ENCODE peak calls at places on chromosomes 6 and 20, in five cellular contexts. H is ELR, O is T follicular helper cell, A is dorsolateral prefrontal cortex, T is AG04450. E is an unnamed sample.

GRCh38 chr20:37897008-37897548 is 5.8 kb upstream of the VSTM2L start:
- DNase-seq in H (no peak), O (no peak), A (no peak), T (no peak), E (no peak)

GRCh38 chr20:1225263-1225728 is 548 bp upstream of the RAD21L1 start:
- DNase-seq in H (no peak), O (no peak), A (no peak), T (no peak), E (no peak)

GRCh38 chr6:8180327-8181161 is 78.2 kb upstream of the EEF1E1 start:
- DNase-seq in H (peak; percentile 77), O (no peak), A (no peak), T (peak; percentile 55), E (no peak)

GRCh38 chr6:131995924-131996323 is 44.8 kb upstream of the CCN2 start:
- DNase-seq in H (peak; percentile 96), O (no peak), A (no peak), T (peak; percentile 55), E (no peak)

GRCh38 chr6:13952101-13952500 is 27.3 kb downstream of the RNF182 start:
- DNase-seq in H (no peak), O (no peak), A (no peak), T (no peak), E (no peak)

GRCh38 chr6:63372951-63373533 is 53.3 kb upstream of the LGSN start:
- DNase-seq in H (peak; percentile 3), O (no peak), A (no peak), T (no peak), E (no peak)

GRCh38 chr20:37922016-37922415 is 19.1 kb downstream of the VSTM2L start:
- DNase-seq in H (no peak), O (no peak), A (no peak), T (no peak), E (no peak)

GRCh38 chr6:121917834-121918559 is 481.5 kb upstream of the HSF2 start:
- DNase-seq in H (no peak), O (no peak), A (no peak), T (no peak), E (no peak)

GRCh38 chr6:337782-338464 is 45.6 kb downstream of the DUSP22 start:
- DNase-seq in H (no peak), O (no peak), A (no peak), T (no peak), E (no peak)

GRCh38 chr6:49406241-49406970 is 56.6 kb downstream of the MMUT start:
- DNase-seq in H (no peak), O (no peak), A (no peak), T (no peak), E (no peak)

GRCh38 chr6:34424200-34425131 is 1.4 kb downstream of the RPS10 start:
- DNase-seq in H (no peak), O (no peak), A (no peak), T (no peak), E (no peak)

GRCh38 chr6:88360203-88360797 is 194.2 kb upstream of the CNR1 start:
- DNase-seq in H (peak; percentile 55), O (no peak), A (no peak), T (no peak), E (no peak)

GRCh38 chr20:51563597-51564332 is 21.2 kb upstream of the NFATC2 start:
- DNase-seq in H (peak; percentile 90), O (no peak), A (no peak), T (peak; percentile 51), E (no peak)

GRCh38 chr6:157533397-157533814 is 152.4 kb downstream of the ZDHHC14 start:
- DNase-seq in H (no peak), O (no peak), A (no peak), T (no peak), E (no peak)

GRCh38 chr6:117601811-117602150 is 530 bp downstream of the GOPC start:
- DNase-seq in H (no peak), O (no peak), A (no peak), T (no peak), E (no peak)

GRCh38 chr6:45454008-45454911 is 76.5 kb upstream of the SUPT3H start:
- DNase-seq in H (peak; percentile 94), O (no peak), A (no peak), T (peak; percentile 37), E (no peak)